ENCODE peak calls at places on chromosomes 5 and 9, in four cellular contexts. O is HepG2, N is breast epithelium, U is GM23338. J is an unnamed sample.

GRCh38 chr5:158838788-158839187 is 260.9 kb downstream of the EBF1 start:
- DNase-seq in O (no peak), N (no peak), U (peak; percentile 30), J (no peak)

GRCh38 chr5:34857161-34857560 is 18.2 kb downstream of the TTC23L start:
- DNase-seq in O (no peak), N (no peak), U (no peak), J (no peak)

GRCh38 chr9:6234014-6234413 is 18.4 kb downstream of the IL33 start:
- DNase-seq in O (no peak), N (no peak), U (no peak), J (no peak)

GRCh38 chr5:127358782-127359181 is 68.2 kb downstream of the MEGF10 start:
- DNase-seq in O (no peak), N (no peak), U (no peak), J (no peak)

GRCh38 chr5:50302815-50303490 is 138.1 kb downstream of the EMB start:
- DNase-seq in O (no peak), N (no peak), U (no peak), J (peak; percentile 90)

GRCh38 chr5:100647461-100648230 is 112.5 kb downstream of the FAM174A start:
- DNase-seq in O (no peak), N (peak; percentile 48), U (peak; percentile 13), J (no peak)

GRCh38 chr5:75524071-75524470 is 12.4 kb downstream of the POLK start:
- DNase-seq in O (no peak), N (no peak), U (no peak), J (no peak)

GRCh38 chr9:112119225-112120045 is 55.7 kb downstream of the SUSD1 start:
- DNase-seq in O (peak; percentile 99), N (no peak), U (no peak), J (no peak)

GRCh38 chr5:143037071-143037470 is 266.9 kb downstream of the ARHGAP26 start:
- DNase-seq in O (no peak), N (no peak), U (peak; percentile 72), J (no peak)

GRCh38 chr5:89030781-89031180 is 147.8 kb upstream of the MEF2C start:
- DNase-seq in O (no peak), N (no peak), U (no peak), J (no peak)

GRCh38 chr5:172612771-172613170 is 28.3 kb upstream of the NEURL1B start:
- DNase-seq in O (no peak), N (no peak), U (no peak), J (no peak)

GRCh38 chr9:5596173-5596572 is 32.7 kb upstream of the RIC1 start:
- DNase-seq in O (no peak), N (no peak), U (no peak), J (no peak)

GRCh38 chr5:86977185-86977584 is 290.5 kb upstream of the RASA1 start:
- DNase-seq in O (no peak), N (no peak), U (no peak), J (no peak)

GRCh38 chr9:129283705-129284606 is 105.9 kb upstream of the IER5L start:
- DNase-seq in O (no peak), N (peak; percentile 10), U (no peak), J (no peak)

GRCh38 chr5:39219433-39219832 is at the start of gene FYB1:
- DNase-seq in O (no peak), N (no peak), U (no peak), J (no peak)

GRCh38 chr9:124348831-124349230 is 66.4 kb downstream of the PSMB7 start:
- DNase-seq in O (no peak), N (no peak), U (no peak), J (no peak)

GRCh38 chr5:14739538-14739937 is 75.0 kb downstream of the OTULIN start:
- DNase-seq in O (no peak), N (no peak), U (no peak), J (no peak)

GRCh38 chr9:131833083-131833482 is 93.2 kb upstream of the RAPGEF1 start:
- DNase-seq in O (no peak), N (no peak), U (no peak), J (no peak)

GRCh38 chr9:72271617-72272478 is 93.2 kb downstream of the ZFAND5 start:
- DNase-seq in O (peak; percentile 46), N (no peak), U (peak; percentile 82), J (peak; percentile 22)

GRCh38 chr9:115808695-115809094 is 344.9 kb upstream of the PAPPA start:
- DNase-seq in O (no peak), N (no peak), U (no peak), J (no peak)

GRCh38 chr5:44002381-44002901 is 386.8 kb downstream of the FGF10 start:
- DNase-seq in O (peak; percentile 98), N (peak; percentile 32), U (no peak), J (peak; percentile 81)

GRCh38 chr5:151234476-151235238 is 10.8 kb upstream of the CCDC69 start:
- DNase-seq in O (peak; percentile 85), N (peak; percentile 50), U (no peak), J (no peak)

GRCh38 chr5:93076096-93076495 is 504.9 kb downstream of the NR2F1-AS1 start:
- DNase-seq in O (no peak), N (no peak), U (no peak), J (no peak)

GRCh38 chr5:144309265-144309664 is 138.6 kb downstream of the KCTD16 start:
- DNase-seq in O (peak; percentile 12), N (no peak), U (no peak), J (no peak)

GRCh38 chr5:67462150-67462549 is 265.6 kb upstream of the CD180 start:
- DNase-seq in O (no peak), N (no peak), U (no peak), J (no peak)

GRCh38 chr9:31824860-31825259 is 559.6 kb upstream of the ACO1 start:
- DNase-seq in O (peak; percentile 82), N (no peak), U (no peak), J (no peak)

GRCh38 chr9:96206156-96206751 is 95.7 kb downstream of the HSD17B3 start:
- DNase-seq in O (no peak), N (no peak), U (no peak), J (no peak)

GRCh38 chr9:2180171-2180570 is 165.0 kb downstream of the SMARCA2 start:
- DNase-seq in O (no peak), N (no peak), U (peak; percentile 48), J (no peak)

GRCh38 chr5:9288234-9288633 is 257.6 kb downstream of the SEMA5A start:
- DNase-seq in O (no peak), N (no peak), U (peak; percentile 27), J (no peak)

GRCh38 chr9:25691786-25692185 is 13.5 kb upstream of the TUSC1 start:
- DNase-seq in O (no peak), N (no peak), U (no peak), J (no peak)

GRCh38 chr9:128208943-128209695 is 5.9 kb downstream of the DNM1 start:
- DNase-seq in O (no peak), N (no peak), U (no peak), J (no peak)

GRCh38 chr5:73909474-73909873 is 283.5 kb downstream of the ARHGEF28 start:
- DNase-seq in O (no peak), N (no peak), U (peak; percentile 8), J (no peak)

GRCh38 chr5:103867857-103868598 is 305.4 kb upstream of the NUDT12 start:
- DNase-seq in O (no peak), N (no peak), U (no peak), J (no peak)

GRCh38 chr5:2615917-2616316 is 135.6 kb downstream of the IRX2 start:
- DNase-seq in O (no peak), N (no peak), U (no peak), J (no peak)

GRCh38 chr9:104872959-104873850 is 54.8 kb downstream of the ABCA1 start:
- DNase-seq in O (peak; percentile 80), N (no peak), U (peak; percentile 13), J (peak; percentile 48)

GRCh38 chr9:137971477-137972138 is 94.0 kb downstream of the CACNA1B start:
- DNase-seq in O (no peak), N (no peak), U (no peak), J (no peak)

GRCh38 chr9:120925535-120926396 is 830 bp downstream of the TRAF1 start:
- DNase-seq in O (no peak), N (no peak), U (no peak), J (peak; percentile 54)
- H3K4me1 ChIP-seq in O (peaks cover 26% of the 10 kb centered on the region), N (no peaks in the 10 kb centered on the region), U (peaks cover 56% of the 10 kb centered on the region), J (peaks cover 8% of the 10 kb centered on the region)

DNA sequence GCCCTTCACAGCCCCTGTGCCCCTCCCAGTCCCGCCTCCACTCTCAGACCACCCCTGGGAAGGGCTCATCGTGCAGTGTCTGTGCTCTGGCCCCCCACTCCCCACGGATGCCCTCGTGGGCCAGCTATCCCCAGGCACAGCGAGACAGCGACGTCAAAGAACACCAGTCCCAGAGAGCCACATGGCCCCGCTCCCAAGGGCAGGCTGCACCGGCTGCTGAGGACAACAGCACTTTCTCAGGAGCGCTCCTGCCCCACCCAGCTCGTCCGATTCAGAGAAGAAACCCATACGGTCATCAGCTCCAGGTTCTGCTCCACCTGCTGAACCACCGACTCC is 4.8 kb upstream of the SNAPC4 start:
- DNase-seq in O (no peak), N (no peak), U (no peak), J (no peak)
- TF ChIP-seq POLR2AphosphoS5 in O (no peak), N (no peak), U (no peak), J (no peak)

DNA sequence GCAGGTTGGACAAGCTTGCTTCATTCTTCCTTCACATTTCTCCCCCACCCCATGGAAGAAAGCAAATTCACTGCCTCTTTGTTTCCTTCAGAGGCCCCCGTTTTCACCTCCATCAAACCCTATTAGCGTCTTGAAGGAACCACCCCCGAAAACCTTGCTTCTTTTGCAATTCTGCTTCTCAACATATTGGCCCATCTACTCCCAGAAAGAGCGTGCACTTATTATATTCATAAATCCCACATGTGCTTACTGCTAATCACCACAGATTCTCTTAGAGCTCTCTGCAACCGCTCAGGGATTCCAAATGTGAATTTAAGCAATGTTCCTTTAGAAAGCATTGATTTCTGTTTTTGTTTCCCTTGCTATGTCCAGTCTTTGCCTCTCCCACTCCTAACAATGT is 1.1 kb downstream of the F2RL2 start:
- DNase-seq in O (no peak), N (no peak), U (no peak), J (no peak)
- H3K4me1 ChIP-seq in O (no peaks in the 10 kb centered on the region), N (no peaks in the 10 kb centered on the region), U (peaks cover 21% of the 10 kb centered on the region), J (peaks cover 6% of the 10 kb centered on the region)

DNA sequence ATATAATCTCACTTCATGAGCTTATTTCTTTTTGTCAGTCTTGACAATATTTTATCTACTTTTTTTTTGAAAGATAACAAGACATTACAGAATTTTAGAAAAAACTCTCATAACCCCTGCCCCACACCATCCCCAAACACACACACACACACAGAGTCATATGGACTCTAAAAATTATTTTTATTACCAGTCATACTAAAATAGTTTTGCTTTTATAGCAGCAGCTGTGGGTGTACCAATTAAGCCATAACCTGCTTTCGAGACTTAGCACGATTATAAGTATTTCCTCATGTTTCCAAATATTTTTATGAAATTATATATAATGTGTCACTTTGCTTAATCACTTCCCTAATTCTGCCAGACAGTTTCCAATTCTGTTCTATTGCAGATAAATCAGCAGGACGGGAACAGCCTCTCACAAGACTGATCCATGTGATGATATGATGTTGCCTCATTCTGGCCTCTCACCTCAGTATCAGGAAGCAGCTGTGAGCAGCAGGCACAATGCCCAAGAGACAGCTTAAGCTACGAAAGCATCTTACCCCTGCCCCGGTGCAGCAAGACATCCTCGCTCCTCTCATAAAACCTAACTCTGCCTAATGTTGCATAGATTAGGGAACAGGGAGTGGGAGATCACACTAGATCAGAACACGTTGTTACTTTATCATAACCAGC is 7.0 kb downstream of the PDCL start:
- DNase-seq in O (no peak), N (no peak), U (no peak), J (no peak)
- TF ChIP-seq POLR2AphosphoS5 in O (no peak), N (peak; percentile 47), U (no peak), J (no peak)